ENCODE peak calls at places on chromosome 22, in eight cellular contexts. Z is hypothalamus, L is NCI-H2171 treated with DMSO at 0.1 percent for 48 hours, C is lower lobe of right lung, V is GM12878, X is kidney glomerular epithelial cell, W is mammary epithelial cell, J is PC-3. U is an unnamed sample.

GRCh38 chr22:36740716-36741115 is 35.2 kb downstream of the IFT27 start:
- DNase-seq in Z (no peak), L (no peak), C (no peak), V (no peak), X (no peak), W (no peak), J (no peak), U (no peak)

GRCh38 chr22:27393371-27393770 is 408.2 kb downstream of the MN1 start:
- DNase-seq in Z (no peak), L (no peak), C (no peak), V (no peak), X (no peak), W (peak; percentile 65), J (peak; percentile 80), U (no peak)

GRCh38 chr22:36409911-36410756 is 22.4 kb upstream of the MYH9 start:
- DNase-seq in Z (peak; percentile 31), L (peak; percentile 99), C (peak; percentile 96), V (no peak), X (peak; percentile 97), W (peak; percentile 98), J (peak; percentile 97), U (peak; percentile 92)

GRCh38 chr22:24938741-24939341 is 7.7 kb downstream of the LHFPL7 start:
- DNase-seq in Z (no peak), L (peak; percentile 75), C (no peak), V (no peak), X (peak; percentile 8), W (peak; percentile 48), J (peak; percentile 72), U (no peak)

GRCh38 chr22:33300165-33300564 is 242.0 kb upstream of the SYN3 start:
- DNase-seq in Z (no peak), L (peak; percentile 41), C (no peak), V (peak; percentile 24), X (no peak), W (no peak), J (no peak), U (no peak)

GRCh38 chr22:49272546-49273125 is 555.0 kb downstream of the BRD1 start:
- DNase-seq in Z (no peak), L (peak; percentile 53), C (no peak), V (no peak), X (no peak), W (no peak), J (no peak), U (no peak)

GRCh38 chr22:33921576-33922181 is 1.4 kb upstream of the LARGE1 start:
- DNase-seq in Z (peak; percentile 44), L (peak; percentile 50), C (peak; percentile 63), V (no peak), X (peak; percentile 55), W (peak; percentile 67), J (no peak), U (no peak)

GRCh38 chr22:19889951-19890350 is 35.3 kb upstream of the GNB1L start:
- DNase-seq in Z (no peak), L (no peak), C (no peak), V (no peak), X (no peak), W (no peak), J (no peak), U (no peak)

GRCh38 chr22:20021196-20022181 is 579 bp downstream of the TANGO2 start:
- DNase-seq in Z (peak; percentile 82), L (no peak), C (peak; percentile 85), V (no peak), X (no peak), W (no peak), J (peak; percentile 46), U (no peak)

GRCh38 chr22:49767355-49768062 is 60.2 kb downstream of the BRD1 start:
- DNase-seq in Z (no peak), L (peak; percentile 77), C (peak; percentile 50), V (peak; percentile 50), X (peak; percentile 28), W (peak; percentile 52), J (peak; percentile 59), U (no peak)

GRCh38 chr22:26391623-26392022 is 37.4 kb upstream of the ASPHD2 start:
- DNase-seq in Z (no peak), L (no peak), C (no peak), V (no peak), X (no peak), W (no peak), J (no peak), U (no peak)

GRCh38 chr22:23088199-23088604 is 17.9 kb downstream of the GNAZ start:
- DNase-seq in Z (no peak), L (no peak), C (no peak), V (no peak), X (no peak), W (no peak), J (no peak), U (no peak)

GRCh38 chr22:20071524-20071972 is 8.5 kb upstream of the DGCR8 start:
- DNase-seq in Z (no peak), L (no peak), C (no peak), V (no peak), X (no peak), W (no peak), J (no peak), U (no peak)

GRCh38 chr22:49296561-49296960 is 531.1 kb downstream of the BRD1 start:
- DNase-seq in Z (no peak), L (no peak), C (no peak), V (no peak), X (no peak), W (no peak), J (no peak), U (no peak)

GRCh38 chr22:37284807-37285355 is 2.6 kb downstream of the CYTH4 start:
- DNase-seq in Z (peak; percentile 59), L (no peak), C (peak; percentile 83), V (peak; percentile 68), X (no peak), W (no peak), J (no peak), U (no peak)

GRCh38 chr22:19631899-19632670 is 82.2 kb upstream of the SEPTIN5 start:
- DNase-seq in Z (no peak), L (peak; percentile 45), C (no peak), V (no peak), X (no peak), W (no peak), J (peak; percentile 31), U (no peak)

GRCh38 chr22:30994960-30995359 is 25.9 kb downstream of the TUG1 start:
- DNase-seq in Z (no peak), L (no peak), C (no peak), V (no peak), X (no peak), W (no peak), J (no peak), U (no peak)

GRCh38 chr22:37267128-37267587 is 15.2 kb upstream of the CYTH4 start:
- DNase-seq in Z (no peak), L (no peak), C (peak; percentile 71), V (no peak), X (peak; percentile 12), W (no peak), J (peak; percentile 57), U (no peak)